ENCODE peak calls at places on chromosomes 4 and X, in seven cellular contexts. A is posterior vena cava; W is activated CD4-positive, alpha-beta T cell treated with anti-CD3 and anti-CD28 coated beads for 1 hour; B is RPMI7951; Q is type B pancreatic cell; H is coronary artery; F is aorta. E is an unnamed sample.

GRCh38 chrX:130645955-130646583 is 244.3 kb downstream of the RBMX2 start:
- DNase-seq in A (no peak), W (no peak), B (no peak), Q (no peak), H (no peak), F (no peak), E (no peak)

GRCh38 chr4:120156115-120156718 is 89.6 kb upstream of the MAD2L1 start:
- DNase-seq in A (no peak), W (no peak), B (peak; percentile 45), Q (no peak), H (no peak), F (no peak), E (peak; percentile 31)

GRCh38 chrX:71938371-71938770 is 27.7 kb downstream of the NHSL2 start:
- DNase-seq in A (no peak), W (no peak), B (peak; percentile 28), Q (no peak), H (no peak), F (no peak), E (no peak)

GRCh38 chrX:53456254-53456653 is 22.1 kb upstream of the HSD17B10 start:
- DNase-seq in A (no peak), W (no peak), B (peak; percentile 10), Q (no peak), H (no peak), F (no peak), E (no peak)

GRCh38 chrX:39941332-39941920 is 156.3 kb downstream of the BCOR start:
- DNase-seq in A (peak; percentile 41), W (no peak), B (peak; percentile 53), Q (no peak), H (no peak), F (no peak), E (no peak)

GRCh38 chr4:77473509-77473908 is 132.1 kb upstream of the CXCL13 start:
- DNase-seq in A (no peak), W (no peak), B (peak; percentile 6), Q (no peak), H (no peak), F (no peak), E (no peak)

GRCh38 chr4:7857238-7857701 is 82.4 kb downstream of the AFAP1 start:
- DNase-seq in A (no peak), W (no peak), B (peak; percentile 97), Q (no peak), H (no peak), F (no peak), E (peak; percentile 53)

GRCh38 chr4:138243369-138243768 is 1.2 kb upstream of the SLC7A11 start:
- DNase-seq in A (no peak), W (no peak), B (peak; percentile 58), Q (no peak), H (no peak), F (no peak), E (no peak)

GRCh38 chrX:70479970-70480659 is 35.5 kb downstream of the DLG3 start:
- DNase-seq in A (no peak), W (no peak), B (peak; percentile 15), Q (no peak), H (no peak), F (no peak), E (no peak)

GRCh38 chrX:36950495-36951253 is 57.5 kb upstream of the FAM47C start:
- DNase-seq in A (no peak), W (no peak), B (no peak), Q (no peak), H (no peak), F (no peak), E (no peak)

GRCh38 chr4:7857993-7858392 is 81.7 kb downstream of the AFAP1 start:
- DNase-seq in A (no peak), W (no peak), B (no peak), Q (no peak), H (no peak), F (no peak), E (no peak)

GRCh38 chr4:23943478-23943877 is 53.6 kb upstream of the PPARGC1A start:
- DNase-seq in A (no peak), W (no peak), B (no peak), Q (no peak), H (no peak), F (no peak), E (no peak)

E was measured in stromal cell of bone marrow.